ENCODE peak calls at places on chromosomes 2 and 18, in four cellular contexts. S, Y, K and Z are unnamed samples.

GRCh38 chr2:130354135-130354420 is 1.8 kb upstream of the PTPN18 start:
- DNase-seq in S (no peak), Y (no peak), K (no peak), Z (no peak)

GRCh38 chr2:214547931-214548330 is 137.1 kb downstream of the VWC2L start:
- DNase-seq in S (no peak), Y (no peak), K (no peak), Z (no peak)

GRCh38 chr2:128374711-128375413 is 56.2 kb upstream of the HS6ST1 start:
- DNase-seq in S (no peak), Y (no peak), K (no peak), Z (no peak)

GRCh38 chr2:174729797-174730529 is 34.3 kb downstream of the CHRNA1 start:
- DNase-seq in S (no peak), Y (no peak), K (no peak), Z (no peak)

GRCh38 chr18:75247041-75247551 is 36.5 kb downstream of the TSHZ1 start:
- DNase-seq in S (no peak), Y (no peak), K (no peak), Z (peak)

GRCh38 chr2:121038831-121039230 is 246.2 kb downstream of the TFCP2L1 start:
- DNase-seq in S (no peak), Y (no peak), K (no peak), Z (no peak)

GRCh38 chr2:163417596-163418337 is 318.0 kb downstream of the FIGN start:
- DNase-seq in S (no peak), Y (no peak), K (no peak), Z (no peak)

GRCh38 chr2:119430023-119430498 is 1.6 kb upstream of the TMEM37 start:
- DNase-seq in S (no peak), Y (no peak), K (no peak), Z (no peak)

GRCh38 chr2:43220982-43221659 is 5.3 kb downstream of the ZFP36L2 start:
- DNase-seq in S (no peak), Y (peak), K (no peak), Z (peak)

GRCh38 chr18:41829648-41830516 is 125.2 kb upstream of the PIK3C3 start:
- DNase-seq in S (no peak), Y (no peak), K (no peak), Z (no peak)

GRCh38 chr18:12411456-12411855 is 3.7 kb downstream of the PRELID3A start:
- DNase-seq in S (no peak), Y (no peak), K (no peak), Z (no peak)

GRCh38 chr2:226620176-226620575 is 179.4 kb downstream of the IRS1 start:
- DNase-seq in S (no peak), Y (no peak), K (no peak), Z (no peak)

GRCh38 chr2:209577376-209578357 is 153.8 kb downstream of the MAP2 start:
- DNase-seq in S (no peak), Y (no peak), K (no peak), Z (no peak)

GRCh38 chr2:222038086-222038802 is 260.6 kb downstream of the PAX3 start:
- DNase-seq in S (no peak), Y (no peak), K (no peak), Z (no peak)

GRCh38 chr2:71923887-71924533 is 223.7 kb downstream of the CYP26B1 start:
- DNase-seq in S (peak), Y (peak), K (peak), Z (peak)

GRCh38 chr2:71926098-71926466 is 221.6 kb downstream of the CYP26B1 start:
- DNase-seq in S (no peak), Y (no peak), K (no peak), Z (no peak)

GRCh38 chr2:71926860-71927756 is 220.6 kb downstream of the CYP26B1 start:
- DNase-seq in S (no peak), Y (no peak), K (no peak), Z (no peak)

GRCh38 chr2:71923143-71923525 is 224.5 kb downstream of the CYP26B1 start:
- DNase-seq in S (no peak), Y (no peak), K (no peak), Z (peak)

GRCh38 chr2:71925268-71926097 is 222.2 kb downstream of the CYP26B1 start:
- DNase-seq in S (no peak), Y (no peak), K (no peak), Z (peak)
- TF ChIP-seq SPI1 in S (no peak), Y (no peak), K (no peak), Z (no peak)

GRCh38 chr18:46335551-46336059 is 231.4 kb downstream of the HAUS1 start:
- DNase-seq in S (no peak), Y (no peak), K (no peak), Z (no peak)
- TF ChIP-seq SPI1 in S (no peak), Y (no peak), K (no peak), Z (peak)

DNA sequence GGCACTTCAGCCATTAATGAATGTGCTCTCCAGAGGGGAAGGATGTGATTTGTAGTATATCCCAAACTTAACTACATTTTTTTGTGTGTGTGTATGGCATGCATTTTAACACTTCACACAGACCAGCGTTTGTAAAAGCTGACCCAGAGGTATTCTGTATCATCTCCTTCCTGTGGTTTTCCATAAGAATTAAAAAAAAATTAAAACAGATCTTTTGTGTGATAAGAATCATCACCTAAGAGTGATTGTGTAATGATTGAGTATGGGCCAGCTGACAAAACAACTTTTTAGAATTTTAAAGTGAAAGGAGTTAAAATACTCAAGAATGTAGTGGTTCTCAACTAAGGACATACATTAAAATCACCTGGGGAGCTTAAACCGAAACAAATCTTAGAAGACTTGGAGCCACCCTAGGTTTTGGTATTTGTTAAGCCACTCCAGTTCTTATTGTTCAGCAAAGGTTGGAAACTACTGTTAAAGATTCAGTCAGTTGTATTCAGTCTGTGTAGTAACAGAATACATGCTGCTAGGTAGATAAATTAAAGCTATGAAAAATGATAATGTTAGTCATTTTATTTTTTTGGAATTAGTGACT is 120.1 kb downstream of the HAUS1 start:
- DNase-seq in S (no peak), Y (no peak), K (no peak), Z (no peak)
- TF ChIP-seq SPI1 in S (no peak), Y (no peak), K (no peak), Z (no peak)

DNA sequence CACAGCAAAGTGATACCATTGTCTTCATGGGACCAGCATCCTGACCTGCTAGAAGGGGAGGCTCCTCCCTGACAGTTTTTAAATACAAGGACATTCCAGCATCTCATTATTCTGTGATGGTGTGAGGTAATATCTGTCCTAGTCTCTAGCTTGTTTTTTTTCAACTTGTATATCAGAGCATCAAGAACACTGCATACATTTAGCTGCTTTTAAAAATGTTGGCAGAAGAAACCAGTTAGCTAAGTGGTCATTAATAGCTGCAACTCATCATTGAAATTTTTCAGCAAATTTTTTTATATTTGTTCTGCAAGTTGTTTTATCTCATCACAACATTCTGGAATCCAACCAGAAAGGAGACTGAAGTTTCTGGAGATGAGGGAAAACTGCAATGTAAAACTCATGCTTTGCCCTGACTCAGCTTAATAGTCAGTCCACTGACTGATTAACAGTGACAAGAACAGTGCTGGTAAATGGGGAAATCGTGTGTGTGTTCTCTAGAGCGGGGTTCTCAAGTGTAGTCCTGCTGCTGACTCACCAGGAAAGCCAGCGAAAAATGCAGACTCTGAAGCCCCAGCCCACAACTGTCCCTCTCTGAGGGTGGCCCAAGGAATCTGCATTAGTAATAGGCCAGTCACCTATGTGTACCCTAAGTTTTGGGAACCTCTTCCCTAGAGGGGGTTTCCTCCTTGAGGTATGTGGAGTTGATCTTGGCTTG is 17.9 kb downstream of the MAPRE3 start:
- DNase-seq in S (no peak), Y (no peak), K (no peak), Z (no peak)
- TF ChIP-seq SPI1 in S (no peak), Y (no peak), K (no peak), Z (no peak)

GRCh38 chr18:48545690-48546365 is 7.0 kb downstream of the CTIF start:
- DNase-seq in S (no peak), Y (peak), K (no peak), Z (peak)

GRCh38 chr18:48548921-48549320 is 10.1 kb downstream of the CTIF start:
- DNase-seq in S (no peak), Y (no peak), K (no peak), Z (no peak)

GRCh38 chr18:48548404-48548771 is 9.6 kb downstream of the CTIF start:
- DNase-seq in S (no peak), Y (no peak), K (no peak), Z (peak)

GRCh38 chr18:48546411-48546810 is 7.6 kb downstream of the CTIF start:
- DNase-seq in S (no peak), Y (no peak), K (no peak), Z (no peak)

GRCh38 chr18:48547456-48548403 is 8.9 kb downstream of the CTIF start:
- DNase-seq in S (no peak), Y (peak), K (no peak), Z (no peak)
- TF ChIP-seq SPI1 in S (no peak), Y (no peak), K (no peak), Z (no peak)

DNA sequence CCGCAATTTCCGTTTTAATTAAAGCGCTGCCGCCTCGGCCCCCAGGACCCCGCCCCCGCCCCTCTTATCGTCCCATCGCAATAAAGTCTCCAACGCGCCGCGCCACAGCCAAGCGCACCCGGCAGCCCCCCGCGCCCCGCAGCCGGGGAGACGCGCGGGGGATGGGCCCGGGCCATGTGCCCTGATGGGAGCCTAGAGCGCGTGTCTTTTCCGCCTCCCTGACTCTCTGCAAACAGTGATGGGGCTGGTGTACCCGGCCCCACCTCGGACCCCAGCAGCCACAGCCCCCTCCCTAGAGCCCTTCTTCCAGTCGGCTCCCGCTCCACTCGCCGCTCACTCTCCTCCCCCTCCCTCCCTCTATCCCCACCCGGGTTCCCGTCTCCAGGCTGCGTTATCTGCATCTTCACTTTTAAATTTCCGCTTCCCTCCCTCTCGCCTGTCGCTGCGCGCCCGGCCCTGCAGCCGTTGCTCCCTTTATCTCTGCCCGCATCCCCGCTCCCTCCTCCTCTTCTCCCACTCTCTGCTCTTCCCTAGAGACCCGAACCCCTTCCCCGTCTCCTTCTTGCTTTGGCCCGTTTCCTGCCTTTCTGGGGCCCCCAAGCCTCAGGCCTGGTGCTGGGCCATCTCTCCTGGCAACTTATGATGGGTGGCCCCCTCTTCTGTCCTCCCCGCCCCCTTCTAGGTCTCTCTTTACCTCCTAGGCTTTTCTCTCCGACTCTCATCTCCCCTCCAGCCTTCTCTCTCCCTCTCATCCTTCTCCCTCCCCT is 524 bp upstream of the FEV start:
- DNase-seq in S (no peak), Y (peak), K (peak), Z (no peak)
- TF ChIP-seq SPI1 in S (no peak), Y (no peak), K (no peak), Z (no peak)

DNA sequence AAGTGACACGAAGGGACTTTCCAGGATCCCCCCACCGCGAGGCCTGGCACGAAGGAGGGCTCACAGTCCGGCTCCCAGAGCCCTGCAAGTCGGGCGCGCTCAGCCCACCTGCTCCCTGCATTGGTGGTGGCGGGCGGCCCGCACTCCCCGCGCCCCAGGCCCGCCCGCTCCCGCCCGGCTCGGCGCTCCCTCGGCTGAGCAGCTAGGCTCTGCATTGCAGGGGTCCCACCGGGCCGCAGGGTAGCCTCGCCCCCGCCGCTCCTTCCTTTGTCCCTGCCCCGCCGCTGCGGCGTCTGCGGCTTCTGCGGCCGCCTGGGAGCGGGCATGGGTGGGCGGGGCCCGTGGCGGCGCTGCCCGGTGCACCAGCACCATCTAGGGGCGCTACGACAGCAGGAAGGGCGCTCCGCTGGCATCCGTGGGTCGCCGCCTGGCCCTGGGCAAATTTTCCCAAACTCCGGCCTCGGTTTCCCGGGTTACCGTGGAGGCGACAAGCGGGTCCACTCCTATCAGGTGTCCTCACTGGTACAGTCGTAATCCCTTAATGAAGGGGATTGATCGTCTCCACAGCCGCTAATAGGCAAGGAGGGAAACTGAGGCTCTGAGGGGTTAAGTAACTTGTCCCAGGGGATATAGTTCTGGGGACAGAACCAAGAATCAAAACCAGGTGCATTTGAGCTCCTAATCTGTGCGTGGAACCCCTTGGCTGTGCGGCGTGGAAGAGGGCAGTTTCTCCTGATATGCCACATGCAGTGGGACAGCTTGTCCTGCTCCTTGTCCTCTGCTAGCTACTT is 157.4 kb downstream of the CYRIA start:
- DNase-seq in S (no peak), Y (peak), K (peak), Z (no peak)
- TF ChIP-seq SPI1 in S (no peak), Y (no peak), K (no peak), Z (no peak)

DNA sequence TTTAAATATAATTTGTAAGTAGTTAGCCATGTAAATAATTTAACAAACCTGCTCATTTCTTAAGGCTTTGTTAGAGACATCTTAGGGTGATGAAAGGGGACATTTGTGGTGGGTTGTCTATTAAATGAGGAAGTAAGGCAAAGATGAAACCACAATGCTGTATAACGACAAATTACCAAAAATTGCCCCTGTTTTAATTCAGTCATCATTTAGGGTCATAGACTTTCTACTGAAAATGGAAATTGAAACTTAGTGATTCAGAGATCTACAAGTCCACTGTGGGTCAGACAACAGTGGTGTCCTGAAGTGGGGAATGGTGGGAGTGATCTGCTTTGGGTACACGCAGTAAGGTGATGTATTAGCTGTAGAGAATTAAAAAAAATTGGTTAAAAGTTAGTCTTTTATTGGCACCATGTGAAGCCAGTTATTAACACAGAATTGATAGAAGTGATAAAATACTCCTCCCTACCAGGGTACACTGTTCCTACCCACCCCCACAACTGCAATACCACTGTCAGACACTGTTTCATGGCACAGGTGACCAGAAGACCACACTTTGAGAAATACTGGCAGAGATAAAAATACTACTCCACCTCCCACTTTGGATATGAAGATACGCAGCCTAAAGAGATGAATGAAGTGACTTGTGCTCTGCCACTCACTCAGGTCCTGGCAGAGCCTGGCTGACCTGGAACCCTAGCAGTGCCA is 13.4 kb downstream of the CERS6 start:
- DNase-seq in S (peak), Y (no peak), K (no peak), Z (no peak)
- TF ChIP-seq SPI1 in S (peak), Y (no peak), K (peak), Z (no peak)